ENCODE peak calls at places on chromosomes 6 and 20, in nine cellular contexts. T is foreskin fibroblast, W is KG1, E is NCI-H1694, M is IMR-90, K is sciatic nerve, H is fibroblast of villous mesenchyme, F is amygdala, O is progenitor cell of endocrine pancreas. I is an unnamed sample.

GRCh38 chr6:56241106-56241812 is 6.1 kb downstream of the COL21A1 start:
- DNase-seq in F (no peak), O (no peak), T (no peak), H (no peak), M (no peak), W (no peak), K (no peak), E (no peak), I (no peak)

GRCh38 chr6:44058617-44059358 is 68.5 kb downstream of the MRPL14 start:
- DNase-seq in H (peak; percentile 100), O (no peak), K (peak; percentile 80), W (no peak), E (no peak), T (peak; percentile 99), F (no peak), M (peak; percentile 100), I (peak; percentile 72)

GRCh38 chr20:37314099-37314498 is 24.6 kb downstream of the MANBAL start:
- DNase-seq in M (no peak), W (no peak), E (no peak), K (no peak), O (no peak), T (no peak), F (no peak), H (no peak), I (no peak)

GRCh38 chr6:158471339-158471738 is 88.6 kb upstream of the TMEM181 start:
- DNase-seq in H (no peak), E (no peak), M (no peak), O (no peak), K (no peak), F (no peak), T (no peak), W (no peak), I (peak; percentile 15)

GRCh38 chr6:41509596-41509995 is 36.6 kb upstream of the FOXP4 start:
- DNase-seq in K (no peak), M (no peak), W (no peak), T (no peak), O (no peak), F (no peak), E (peak; percentile 8), H (no peak), I (no peak)

GRCh38 chr20:54221383-54221782 is 13.5 kb downstream of the PFDN4 start:
- DNase-seq in O (no peak), M (no peak), H (no peak), W (no peak), E (no peak), T (peak; percentile 22), F (no peak), K (no peak), I (peak; percentile 9)

GRCh38 chr6:128368213-128369000 is 152.0 kb downstream of the PTPRK start:
- DNase-seq in W (no peak), K (no peak), M (no peak), E (no peak), T (peak; percentile 22), F (no peak), H (no peak), O (no peak), I (no peak)

GRCh38 chr6:136103763-136104311 is 146.3 kb downstream of the MTFR2 start:
- DNase-seq in W (no peak), H (peak; percentile 86), F (peak; percentile 8), M (no peak), O (no peak), K (no peak), E (no peak), T (peak; percentile 30), I (no peak)

GRCh38 chr6:148747493-148748160 is 797 bp downstream of the UST start:
- DNase-seq in M (peak; percentile 21), W (no peak), F (no peak), T (peak; percentile 68), E (no peak), O (peak; percentile 32), K (peak; percentile 75), H (peak; percentile 21), I (peak; percentile 26)

I was measured in GM12865.